ENCODE peak calls at places on chromosomes 5 and 9, in eight cellular contexts. X, Z, H, R, E, A, O and K are unnamed samples.

GRCh38 chr5:146772881-146773440 is 105.6 kb downstream of the PPP2R2B start:
- DNase-seq in A (no peak), Z (no peak), R (no peak), E (peak), H (no peak), X (no peak), O (no peak), K (no peak)

GRCh38 chr9:120870206-120870605 is 6.8 kb downstream of the PHF19 start:
- DNase-seq in O (no peak), H (no peak), E (no peak), Z (no peak), X (no peak), R (no peak), A (no peak), K (no peak)

GRCh38 chr5:172149073-172149472 is 39.0 kb downstream of the STK10 start:
- DNase-seq in X (peak), H (no peak), O (peak), E (peak), R (no peak), A (no peak), Z (peak), K (peak)

GRCh38 chr9:78786794-78787193 is 489.9 kb downstream of the PSAT1 start:
- DNase-seq in Z (peak), E (peak), A (no peak), R (no peak), X (peak), O (peak), H (no peak), K (peak)

GRCh38 chr9:78676623-78677022 is 379.7 kb downstream of the PSAT1 start:
- DNase-seq in O (peak), A (no peak), E (peak), H (no peak), X (no peak), Z (peak), R (no peak), K (peak)

GRCh38 chr9:77731008-77731698 is 83.0 kb upstream of the GNA14 start:
- DNase-seq in A (no peak), O (no peak), Z (no peak), H (no peak), X (no peak), E (no peak), R (no peak), K (no peak)

GRCh38 chr5:65133473-65134110 is 348.1 kb downstream of the ADAMTS6 start:
- DNase-seq in A (peak), H (no peak), E (peak), Z (no peak), X (no peak), R (no peak), O (no peak), K (no peak)

GRCh38 chr9:90114641-90115040 is 509.8 kb downstream of the GADD45G start:
- DNase-seq in O (no peak), A (no peak), R (no peak), X (no peak), Z (no peak), E (peak), H (no peak), K (peak)

GRCh38 chr9:806285-807156 is 35.0 kb upstream of the DMRT1 start:
- DNase-seq in R (no peak), H (no peak), A (no peak), O (peak), Z (peak), E (peak), X (peak), K (peak)

GRCh38 chr5:112154940-112155686 is 264.0 kb downstream of the EPB41L4A start:
- DNase-seq in R (no peak), Z (peak), H (no peak), O (no peak), E (no peak), A (no peak), X (no peak), K (no peak)

GRCh38 chr5:133952729-133953567 is 15.5 kb downstream of the C5orf15 start:
- DNase-seq in E (peak), R (no peak), A (peak), Z (peak), X (peak), H (peak), O (peak), K (peak)

GRCh38 chr9:126952180-126952960 is 37.8 kb downstream of the RALGPS1 start:
- DNase-seq in R (no peak), X (peak), Z (peak), A (no peak), E (peak), H (no peak), O (peak), K (no peak)

GRCh38 chr5:54518146-54519082 is 855 bp downstream of the SNX18 start:
- DNase-seq in X (peak), E (peak), Z (peak), A (no peak), H (no peak), O (peak), R (peak), K (peak)

GRCh38 chr5:35202319-35203111 is 27.8 kb downstream of the PRLR start:
- DNase-seq in R (peak), O (peak), H (no peak), A (no peak), E (peak), X (peak), Z (peak), K (peak)

GRCh38 chr9:133991964-133992779 is at the start of gene VAV2:
- DNase-seq in H (no peak), R (peak), Z (peak), O (peak), A (no peak), X (peak), E (peak), K (peak)

GRCh38 chr9:120927125-120928014 is 774 bp upstream of the TRAF1 start:
- DNase-seq in E (no peak), X (no peak), H (no peak), Z (no peak), O (no peak), A (no peak), R (no peak), K (no peak)

GRCh38 chr9:128349772-128350171 is 9.4 kb downstream of the SLC27A4 start:
- DNase-seq in A (no peak), O (no peak), H (no peak), X (no peak), E (no peak), Z (no peak), R (no peak), K (no peak)

GRCh38 chr9:84703793-84704192 is 34.3 kb downstream of the NTRK2 start:
- DNase-seq in A (no peak), E (peak), H (no peak), O (peak), X (no peak), Z (no peak), R (no peak), K (no peak)

GRCh38 chr5:133245191-133246052 is 193.6 kb downstream of the HSPA4 start:
- DNase-seq in A (peak), X (peak), R (peak), E (peak), O (peak), H (peak), Z (peak), K (peak)

GRCh38 chr9:114691046-114691955 is 9.3 kb upstream of the TEX48 start:
- DNase-seq in Z (peak), X (peak), E (peak), R (no peak), A (peak), O (peak), H (no peak), K (peak)

GRCh38 chr5:54725391-54726280 is 208.1 kb downstream of the SNX18 start:
- DNase-seq in Z (peak), R (no peak), H (no peak), E (peak), O (peak), A (no peak), X (no peak), K (peak)

GRCh38 chr5:67366961-67367360 is 170.4 kb upstream of the CD180 start:
- DNase-seq in O (no peak), H (no peak), A (no peak), E (no peak), R (no peak), X (no peak), Z (no peak), K (no peak)

GRCh38 chr5:169753795-169754194 is 116.7 kb downstream of the DOCK2 start:
- DNase-seq in X (peak), Z (peak), H (no peak), A (no peak), E (peak), R (no peak), O (peak), K (peak)

GRCh38 chr5:177495243-177496060 is 2.0 kb downstream of the PDLIM7 start:
- DNase-seq in A (no peak), H (no peak), R (no peak), E (peak), Z (peak), X (peak), O (peak), K (peak)

GRCh38 chr9:137434498-137435380 is 6.4 kb downstream of the ENTPD8 start:
- DNase-seq in A (no peak), O (no peak), E (no peak), R (peak), X (no peak), H (no peak), Z (no peak), K (no peak)

GRCh38 chr9:12759767-12760166 is 15.1 kb upstream of the LURAP1L start:
- DNase-seq in E (peak), Z (peak), O (peak), A (no peak), H (no peak), X (peak), R (no peak), K (peak)

GRCh38 chr5:1543398-1544293 is 19.9 kb upstream of the LPCAT1 start:
- DNase-seq in X (peak), R (no peak), A (no peak), H (no peak), E (no peak), Z (no peak), O (no peak), K (no peak)

GRCh38 chr9:35001803-35002502 is 12.4 kb downstream of the DNAJB5 start:
- DNase-seq in A (no peak), R (no peak), Z (peak), H (no peak), E (peak), X (no peak), O (peak), K (no peak)

GRCh38 chr5:156815988-156816599 is 34.0 kb upstream of the PPP1R2B start:
- DNase-seq in O (no peak), R (no peak), H (no peak), X (peak), A (no peak), Z (peak), E (peak), K (peak)

GRCh38 chr9:110040788-110041187 is 167.2 kb downstream of the C9orf152 start:
- DNase-seq in O (peak), H (no peak), X (peak), E (peak), R (no peak), Z (peak), A (no peak), K (peak)

GRCh38 chr5:141172381-141173204 is at the start of gene PCDHB7:
- DNase-seq in H (no peak), O (peak), E (peak), R (no peak), Z (peak), X (peak), A (no peak), K (peak)

GRCh38 chr5:131209506-131210191 is 38.9 kb downstream of the LYRM7 start:
- DNase-seq in A (no peak), Z (no peak), H (no peak), R (no peak), O (no peak), E (no peak), X (no peak), K (no peak)

GRCh38 chr9:129143461-129143927 is 32.3 kb downstream of the PTPA start:
- DNase-seq in E (peak), H (no peak), X (peak), O (peak), A (no peak), R (peak), Z (peak), K (peak)

GRCh38 chr5:98455660-98456059 is 317.8 kb upstream of the RGMB start:
- DNase-seq in Z (peak), R (no peak), X (peak), A (no peak), O (peak), H (no peak), E (peak), K (peak)

DNA sequence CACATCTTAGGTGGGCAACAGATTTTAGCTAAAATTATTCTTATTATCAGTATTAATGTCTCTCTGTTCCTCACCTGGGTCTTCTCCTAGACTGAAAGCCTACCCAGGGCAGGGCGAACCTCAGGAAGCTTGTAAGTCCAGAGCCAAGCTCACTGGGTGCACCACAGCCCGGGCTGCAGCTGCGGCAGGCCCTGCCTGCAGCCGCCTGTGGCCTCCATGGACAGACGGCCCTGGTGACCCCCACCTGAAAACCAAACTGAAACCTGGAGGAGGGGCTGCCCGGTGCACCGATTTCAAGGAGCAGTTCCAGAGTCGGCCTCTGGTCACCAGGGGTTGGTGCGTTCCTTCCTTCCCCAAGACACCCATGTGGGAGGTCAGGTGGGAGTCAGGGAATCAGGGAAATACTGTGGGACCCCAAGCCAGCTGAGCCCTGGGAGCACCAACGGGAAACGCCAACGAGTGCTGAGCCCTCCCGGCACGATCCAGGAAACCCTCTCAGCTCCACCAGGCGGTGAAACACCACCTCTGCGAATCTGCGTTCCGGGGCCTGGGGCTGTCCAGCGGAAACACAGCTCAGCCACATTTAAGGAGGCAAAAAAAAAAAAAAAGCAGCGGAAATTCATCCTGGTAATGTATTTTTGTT is 68.6 kb upstream of the PPP1R26 start:
- DNase-seq in H (no peak), Z (no peak), A (no peak), E (no peak), R (no peak), O (no peak), X (no peak), K (no peak)
- TF ChIP-seq CTCF in H (no peak), Z (no peak), A (no peak), E (no peak), R (no peak), O (no peak), X (no peak), K (no peak)

DNA sequence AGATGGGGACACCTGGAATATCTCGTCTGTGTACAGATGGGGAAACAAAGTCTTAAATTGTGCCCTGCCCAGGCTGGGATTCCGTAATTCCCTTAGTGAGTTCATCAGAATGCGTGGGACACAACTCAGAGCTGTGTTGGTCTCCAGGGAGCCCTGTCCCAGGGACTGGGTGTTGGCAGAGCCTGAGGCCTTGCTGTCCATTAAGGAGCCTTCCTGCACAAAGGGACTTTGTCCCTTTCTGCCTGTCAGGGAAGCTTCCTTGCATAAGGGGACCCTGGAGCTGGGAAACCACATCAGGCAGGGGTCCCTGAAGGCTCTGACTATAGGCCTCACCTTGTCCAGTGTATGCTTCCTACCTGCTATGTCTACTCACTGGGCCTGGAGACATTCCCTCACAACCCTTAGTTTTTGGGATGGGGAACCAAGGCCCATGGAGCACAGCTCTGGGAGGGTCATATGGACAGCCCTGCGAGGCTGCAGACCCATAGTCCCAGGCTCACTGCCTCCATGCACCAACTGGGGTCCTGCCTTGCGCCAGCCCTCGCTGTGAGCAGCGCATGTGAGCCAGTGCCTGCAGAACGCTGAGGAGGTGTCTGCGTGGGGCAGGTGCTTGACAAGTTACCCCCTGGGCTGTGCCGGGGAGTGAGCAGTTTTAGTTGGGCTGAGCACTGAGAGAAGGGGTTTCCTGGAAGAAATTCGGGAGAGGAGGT is 1.6 kb downstream of the CARD19 start:
- DNase-seq in X (no peak), Z (peak), R (peak), H (no peak), O (no peak), A (no peak), E (no peak), K (no peak)
- H3K4me3 ChIP-seq in X (no peak), Z (peak), R (peak), H (no peak), O (peak), A (peak), E (peak), K (peak)

GRCh38 chr5:152462021-152462721 is 57.1 kb upstream of the NMUR2 start:
- DNase-seq in O (no peak), X (peak), H (no peak), E (no peak), A (no peak), R (no peak), Z (no peak), K (no peak)
- TF ChIP-seq CTCF in O (no peak), X (peak), H (no peak), E (peak), A (peak), R (peak), Z (peak), K (no peak)

DNA sequence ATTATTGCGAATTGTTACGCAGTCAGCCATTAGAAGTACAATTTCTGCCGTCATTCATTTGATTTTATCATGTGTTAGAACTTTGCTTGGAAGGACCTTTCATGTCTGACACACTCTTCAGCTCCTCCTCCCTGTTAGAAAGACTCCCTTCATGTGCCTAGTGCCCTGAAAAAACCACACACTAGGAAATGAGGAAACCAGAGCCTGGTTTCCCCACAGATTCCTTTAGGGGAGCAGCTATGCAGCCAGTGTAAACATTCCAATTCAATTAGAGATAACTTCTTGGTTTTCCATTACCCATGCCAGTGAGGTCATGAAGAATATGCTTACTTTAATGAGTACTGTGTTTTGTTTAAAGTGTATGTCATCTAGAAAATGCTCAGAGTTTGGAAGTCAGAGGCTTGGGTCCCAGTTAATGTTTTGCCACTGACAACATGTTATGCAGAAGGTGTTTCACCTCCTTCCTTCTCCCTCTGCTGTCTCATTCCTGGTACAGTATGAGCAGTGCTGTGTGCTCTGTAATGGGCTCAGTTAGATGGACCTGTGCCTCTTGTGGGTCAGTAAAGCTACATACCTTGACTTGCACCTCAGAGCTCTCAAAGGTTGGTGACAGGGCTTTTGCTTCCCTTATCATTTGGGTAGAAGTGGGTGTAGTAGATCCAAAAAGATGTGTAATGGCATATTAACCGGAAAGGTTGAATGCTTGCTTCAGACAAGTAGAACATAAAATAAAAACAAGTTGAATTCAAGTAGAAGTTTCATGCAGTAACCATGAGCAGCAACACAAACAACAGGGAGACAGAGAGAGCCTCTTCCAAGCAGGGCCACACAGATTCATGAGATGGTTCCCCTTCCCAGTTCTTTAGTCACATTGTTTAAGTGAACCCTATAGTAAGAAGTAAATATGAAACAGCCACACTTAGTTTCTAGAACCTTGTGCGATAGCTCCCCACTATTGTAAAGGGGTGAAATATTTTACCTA is 52.6 kb upstream of the TNFAIP8 start:
- DNase-seq in A (no peak), X (peak), O (peak), E (peak), H (no peak), Z (peak), R (no peak), K (peak)
- H3K4me3 ChIP-seq in A (no peak), X (no peak), O (no peak), E (no peak), H (no peak), Z (no peak), R (no peak), K (no peak)

GRCh38 chr9:6758418-6759113 is 793 bp downstream of the KDM4C start:
- DNase-seq in H (peak), Z (peak), X (peak), R (peak), E (peak), A (peak), O (no peak), K (peak)
- TF ChIP-seq CTCF in H (no peak), Z (no peak), X (no peak), R (no peak), E (no peak), A (no peak), O (no peak), K (no peak)

GRCh38 chr5:124580512-124580911 is 165.9 kb downstream of the ZNF608 start:
- DNase-seq in O (no peak), H (no peak), X (no peak), E (no peak), R (no peak), Z (no peak), A (no peak), K (no peak)

GRCh38 chr5:124583469-124584350 is 162.7 kb downstream of the ZNF608 start:
- DNase-seq in A (no peak), X (peak), Z (peak), E (peak), H (no peak), R (no peak), O (peak), K (peak)

GRCh38 chr5:124584991-124585715 is 161.3 kb downstream of the ZNF608 start:
- DNase-seq in H (no peak), O (no peak), A (no peak), E (no peak), R (no peak), X (no peak), Z (peak), K (no peak)

GRCh38 chr5:124581866-124582650 is 164.4 kb downstream of the ZNF608 start:
- DNase-seq in O (no peak), A (no peak), H (no peak), Z (peak), R (no peak), E (peak), X (no peak), K (no peak)

GRCh38 chr5:124580925-124581821 is 165.3 kb downstream of the ZNF608 start:
- DNase-seq in R (no peak), Z (no peak), H (no peak), A (no peak), E (no peak), X (no peak), O (no peak), K (peak)
- H3K4me3 ChIP-seq in R (no peak), Z (no peak), H (no peak), A (no peak), E (no peak), X (no peak), O (no peak), K (no peak)